ENCODE peak calls at places on chromosomes 4 and X, in eight cellular contexts. K, B, Q, R, T, F, I and D are unnamed samples.

GRCh38 chr4:82201805-82202636 is 171.8 kb downstream of the HNRNPD start:
- DNase-seq in I (peak; percentile 40), B (peak; percentile 39), Q (no peak), R (peak; percentile 63), T (peak; percentile 49), F (peak; percentile 75), K (peak; percentile 42), D (no peak)

GRCh38 chr4:184420402-184420801 is 53.9 kb downstream of the IRF2 start:
- DNase-seq in K (no peak), Q (no peak), I (no peak), T (no peak), B (no peak), F (no peak), R (no peak), D (no peak)

GRCh38 chr4:83285022-83285387 is 407 bp upstream of the COQ2 start:
- DNase-seq in K (peak; percentile 53), R (peak; percentile 73), F (no peak), T (no peak), I (peak; percentile 54), B (no peak), Q (no peak), D (no peak)

GRCh38 chrX:116749943-116750342 is 287.2 kb upstream of the CT83 start:
- DNase-seq in I (peak; percentile 3), Q (no peak), F (no peak), R (no peak), T (no peak), B (no peak), K (no peak), D (no peak)

GRCh38 chrX:112058255-112058654 is 24.3 kb downstream of the TRPC5 start:
- DNase-seq in T (no peak), B (no peak), Q (no peak), R (no peak), I (no peak), F (no peak), K (no peak), D (no peak)

GRCh38 chr4:103046416-103047290 is 27.1 kb upstream of the SLC9B1 start:
- DNase-seq in T (peak; percentile 50), I (peak; percentile 50), Q (no peak), F (peak; percentile 26), R (peak; percentile 68), K (peak; percentile 22), B (peak; percentile 25), D (no peak)

GRCh38 chr4:153467897-153468262 is 1.7 kb downstream of the TMEM131L start:
- DNase-seq in Q (no peak), B (no peak), F (no peak), R (peak; percentile 30), T (no peak), I (no peak), K (no peak), D (no peak)

GRCh38 chr4:155891058-155891457 is 12.4 kb upstream of the TDO2 start:
- DNase-seq in Q (no peak), F (no peak), I (no peak), R (peak; percentile 15), K (no peak), T (no peak), B (no peak), D (no peak)

GRCh38 chrX:54415534-54416350 is 24.5 kb upstream of the TSR2 start:
- DNase-seq in B (no peak), F (no peak), Q (no peak), K (no peak), R (no peak), I (no peak), T (no peak), D (no peak)

GRCh38 chr4:139144911-139145551 is 32.0 kb downstream of the ELF2 start:
- DNase-seq in I (no peak), F (no peak), B (peak; percentile 14), Q (no peak), R (peak; percentile 8), T (no peak), K (peak; percentile 36), D (no peak)

DNA sequence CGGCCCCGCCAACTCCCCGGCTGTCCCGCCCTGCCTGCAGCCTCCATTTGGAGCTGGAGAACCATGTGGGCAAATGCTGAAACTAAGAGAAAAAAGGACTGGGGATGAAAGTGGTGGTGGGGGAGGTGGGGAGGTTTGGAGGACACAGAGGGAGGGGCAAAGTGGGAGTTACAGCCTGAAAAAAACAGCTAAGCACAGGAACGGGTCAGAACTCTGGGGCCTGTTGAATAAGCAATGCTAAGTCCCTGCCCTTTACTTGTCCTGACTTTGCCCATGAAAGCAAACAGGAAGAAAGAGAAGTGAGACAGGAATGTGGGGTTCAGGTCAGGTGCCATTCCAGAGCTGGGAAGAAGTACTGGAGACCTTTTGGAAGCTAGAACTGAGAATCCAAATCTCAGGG is 3.4 kb upstream of the GSX2 start:
- DNase-seq in F (no peak), B (no peak), T (no peak), I (no peak), K (no peak), Q (no peak), R (no peak), D (no peak)
- H3K4me3 ChIP-seq in F (no peak overlapping the region), B (no peak overlapping the region), T (no peak overlapping the region), I (no peak overlapping the region), K (no peak overlapping the region), Q (no peak overlapping the region), R (no peak overlapping the region), D (no peak overlapping the region)

GRCh38 chrX:18886344-18887161 is 97.4 kb downstream of the PHKA2 start:
- DNase-seq in T (peak; percentile 22), R (peak; percentile 65), B (peak; percentile 70), I (peak; percentile 84), Q (peak; percentile 76), F (peak; percentile 83), K (peak; percentile 85), D (no peak)
- TF ChIP-seq CTCF in T (peak; percentile 62), R (peak; percentile 54), B (peak; percentile 25), I (peak; percentile 59), Q (peak; percentile 57), F (peak; percentile 36), K (peak; percentile 29), D (peak; percentile 55)

DNA sequence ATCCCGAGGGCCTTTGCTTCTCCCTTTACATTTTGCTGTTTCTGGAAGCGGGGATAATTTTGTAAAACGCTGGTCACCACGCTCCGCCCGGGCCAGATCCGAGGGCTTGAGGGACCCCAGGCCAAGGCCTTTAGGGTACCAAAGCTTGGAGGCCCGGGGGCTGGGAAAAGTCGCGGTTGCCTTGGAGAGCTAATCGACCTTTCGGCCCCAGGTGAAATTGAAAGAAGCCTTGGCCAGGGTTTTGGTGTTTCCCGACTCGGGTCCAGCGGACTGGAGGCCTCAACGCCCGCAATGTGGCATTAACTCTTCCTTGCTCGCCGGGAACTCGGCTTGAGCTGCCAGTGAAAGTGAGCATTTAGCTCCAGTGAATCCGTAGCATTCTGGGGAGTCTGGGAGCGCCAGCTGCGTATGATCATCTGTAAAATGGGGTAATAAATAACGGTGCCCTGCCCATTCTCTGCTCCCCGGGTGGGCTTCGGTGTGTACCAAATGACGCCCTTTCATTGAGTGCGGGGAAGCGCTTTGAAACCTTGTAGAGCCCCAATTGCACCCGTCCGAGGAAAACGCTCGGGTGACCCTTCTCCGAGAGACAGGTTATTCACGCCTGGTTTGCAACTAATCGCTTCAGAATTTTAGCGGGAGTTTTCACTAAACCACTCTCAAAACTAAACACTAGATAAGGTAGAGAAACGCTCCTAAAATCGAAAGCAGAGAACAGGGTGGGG is 4.4 kb downstream of the NKX3-2 start:
- DNase-seq in F (no peak), R (no peak), Q (no peak), B (no peak), I (no peak), K (no peak), T (no peak), D (no peak)
- H3K4me3 ChIP-seq in F (no peak overlapping the region), R (no peak overlapping the region), Q (no peak overlapping the region), B (no peak overlapping the region), I (no peak overlapping the region), K (no peak overlapping the region), T (no peak overlapping the region), D (no peak overlapping the region)

DNA sequence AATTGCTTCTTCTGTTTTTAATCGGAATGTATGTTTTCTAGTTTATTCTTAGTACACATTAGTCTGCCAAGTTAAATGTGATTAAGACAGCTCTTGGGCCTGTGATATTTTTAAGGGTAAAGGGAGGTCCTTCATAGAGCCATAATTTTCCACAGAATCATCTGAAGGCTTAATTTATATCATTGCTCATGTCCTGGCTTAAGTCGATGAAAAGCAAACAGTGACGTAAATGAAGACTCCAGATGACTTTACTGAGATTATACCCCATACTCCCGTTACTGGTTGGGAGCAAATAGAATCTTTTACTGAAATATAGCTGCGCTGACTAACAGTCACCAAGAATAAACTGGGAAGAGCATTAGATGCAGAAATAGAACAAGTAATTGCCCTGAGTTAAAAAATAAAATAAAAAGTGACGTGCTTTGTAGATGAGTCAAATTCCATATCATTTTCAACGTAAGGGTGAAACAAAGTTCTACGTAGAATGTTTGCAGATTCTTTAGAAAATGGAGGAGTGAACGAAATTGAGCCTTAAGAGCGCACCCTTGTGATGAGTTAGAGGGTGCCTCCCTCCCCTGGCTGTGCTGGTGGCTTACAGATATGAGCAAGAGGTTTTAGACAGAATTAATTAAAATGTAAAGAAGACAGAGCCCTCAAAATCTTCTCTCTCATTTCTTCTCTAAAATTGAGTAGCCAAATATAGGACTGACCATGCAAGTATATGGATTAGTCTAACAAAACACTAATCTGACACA is 30.0 kb upstream of the LGI2 start:
- DNase-seq in F (no peak), K (no peak), Q (no peak), T (no peak), I (no peak), B (no peak), R (peak; percentile 66), D (no peak)
- TF ChIP-seq CTCF in F (no peak), K (no peak), Q (no peak), T (no peak), I (no peak), B (no peak), R (peak; percentile 41), D (no peak)

GRCh38 chr4:40316333-40316781 is 18.8 kb upstream of the CHRNA9 start:
- DNase-seq in R (peak; percentile 97), I (peak; percentile 84), Q (no peak), B (no peak), T (no peak), F (no peak), K (no peak), D (peak; percentile 80)
- H3K4me3 ChIP-seq in R (peak overlapping the region; percentile 52), I (peak overlapping the region; percentile 28), Q (peak overlapping the region; percentile 1), B (no peak overlapping the region), T (no peak overlapping the region), F (no peak overlapping the region), K (no peak overlapping the region), D (peak overlapping the region; percentile 43)

GRCh38 chr4:17642404-17642783 is 28.0 kb downstream of the MED28 start:
- DNase-seq in T (no peak), Q (no peak), I (no peak), B (no peak), F (no peak), R (no peak), K (no peak), D (no peak)

GRCh38 chr4:17647176-17647806 is 32.9 kb downstream of the MED28 start:
- DNase-seq in F (no peak), T (no peak), K (no peak), B (no peak), Q (no peak), I (no peak), R (no peak), D (no peak)

GRCh38 chr4:17650404-17650803 is 36.0 kb downstream of the MED28 start:
- DNase-seq in T (no peak), Q (no peak), R (no peak), K (peak; percentile 10), F (no peak), I (no peak), B (no peak), D (no peak)

GRCh38 chr4:17646693-17647092 is 32.3 kb downstream of the MED28 start:
- DNase-seq in F (no peak), T (peak; percentile 8), Q (no peak), B (no peak), R (no peak), K (peak; percentile 41), I (no peak), D (no peak)

GRCh38 chr4:17647927-17648326 is 33.5 kb downstream of the MED28 start:
- DNase-seq in R (no peak), Q (no peak), T (no peak), I (peak; percentile 11), B (no peak), K (no peak), F (no peak), D (no peak)
- TF ChIP-seq CTCF in R (peak; percentile 2), Q (no peak), T (peak; percentile 22), I (no peak), B (no peak), K (no peak), F (no peak), D (no peak)